ENCODE peak calls at places on chromosomes 7 and 10, in five cellular contexts. One of them, this sample, is unnamed.

GRCh38 chr7:128145191-128145590 is 95.9 kb upstream of the LEP start:
- DNase-seq in H9: no peak
- DNase-seq in breast epithelium: no peak
- DNase-seq in BE2C: no peak
- DNase-seq in heart left ventricle: no peak
- DNase-seq in this sample: no peak

GRCh38 chr10:113739031-113739430 is 12.5 kb upstream of the PLEKHS1 start:
- DNase-seq in H9: no peak
- DNase-seq in breast epithelium: no peak
- DNase-seq in BE2C: no peak
- DNase-seq in heart left ventricle: no peak
- DNase-seq in this sample: no peak

GRCh38 chr7:136134503-136134902 is 157.3 kb upstream of the MTPN start:
- DNase-seq in H9: peak
- DNase-seq in breast epithelium: no peak
- DNase-seq in BE2C: peak
- DNase-seq in heart left ventricle: no peak
- DNase-seq in this sample: peak

GRCh38 chr7:27138987-27139334 is 4.5 kb downstream of the HOXA5 start:
- DNase-seq in H9: no peak
- DNase-seq in breast epithelium: no peak
- DNase-seq in BE2C: no peak
- DNase-seq in heart left ventricle: no peak
- DNase-seq in this sample: no peak

GRCh38 chr10:79331709-79332108 is 15.6 kb upstream of the PPIF start:
- DNase-seq in H9: no peak
- DNase-seq in breast epithelium: no peak
- DNase-seq in BE2C: no peak
- DNase-seq in heart left ventricle: peak
- DNase-seq in this sample: peak

GRCh38 chr10:124722812-124723783 is 21.1 kb downstream of the FAM53B start:
- DNase-seq in H9: no peak
- DNase-seq in breast epithelium: no peak
- DNase-seq in BE2C: no peak
- DNase-seq in heart left ventricle: peak
- DNase-seq in this sample: no peak

GRCh38 chr7:123649956-123650355 is 5.7 kb upstream of the LMOD2 start:
- DNase-seq in H9: no peak
- DNase-seq in breast epithelium: no peak
- DNase-seq in BE2C: no peak
- DNase-seq in heart left ventricle: no peak
- DNase-seq in this sample: peak

GRCh38 chr7:132420527-132420926 is 155.7 kb downstream of the PLXNA4 start:
- DNase-seq in H9: no peak
- DNase-seq in breast epithelium: no peak
- DNase-seq in BE2C: no peak
- DNase-seq in heart left ventricle: no peak
- DNase-seq in this sample: peak

GRCh38 chr10:91880310-91880709 is 29.0 kb downstream of the FGFBP3 start:
- DNase-seq in H9: no peak
- DNase-seq in breast epithelium: no peak
- DNase-seq in BE2C: no peak
- DNase-seq in heart left ventricle: no peak
- DNase-seq in this sample: peak

GRCh38 chr10:114359041-114359952 is 45.0 kb downstream of the AFAP1L2 start:
- DNase-seq in H9: no peak
- DNase-seq in breast epithelium: no peak
- DNase-seq in BE2C: no peak
- DNase-seq in heart left ventricle: no peak
- DNase-seq in this sample: no peak

GRCh38 chr7:5523052-5523711 is 99.5 kb upstream of the TNRC18 start:
- DNase-seq in H9: peak
- DNase-seq in breast epithelium: no peak
- DNase-seq in BE2C: peak
- DNase-seq in heart left ventricle: peak
- DNase-seq in this sample: peak

GRCh38 chr10:60426425-60426824 is 36.8 kb upstream of the ANK3 start:
- DNase-seq in H9: no peak
- DNase-seq in breast epithelium: no peak
- DNase-seq in BE2C: no peak
- DNase-seq in heart left ventricle: no peak
- DNase-seq in this sample: peak

GRCh38 chr7:132580277-132580676 is 4.0 kb upstream of the PLXNA4 start:
- DNase-seq in H9: no peak
- DNase-seq in breast epithelium: no peak
- DNase-seq in BE2C: peak
- DNase-seq in heart left ventricle: no peak
- DNase-seq in this sample: no peak

GRCh38 chr7:118109607-118110006 is 74.4 kb upstream of the LSM8 start:
- DNase-seq in H9: no peak
- DNase-seq in breast epithelium: no peak
- DNase-seq in BE2C: no peak
- DNase-seq in heart left ventricle: no peak
- DNase-seq in this sample: no peak

GRCh38 chr10:101301111-101301731 is 52.7 kb upstream of the BTRC start:
- DNase-seq in H9: peak
- DNase-seq in breast epithelium: no peak
- DNase-seq in BE2C: peak
- DNase-seq in heart left ventricle: peak
- DNase-seq in this sample: peak

GRCh38 chr7:47418910-47419309 is 163.0 kb downstream of the TNS3 start:
- DNase-seq in H9: no peak
- DNase-seq in breast epithelium: no peak
- DNase-seq in BE2C: no peak
- DNase-seq in heart left ventricle: no peak
- DNase-seq in this sample: no peak

GRCh38 chr7:11625669-11626068 is 206.3 kb downstream of the THSD7A start:
- DNase-seq in H9: no peak
- DNase-seq in breast epithelium: no peak
- DNase-seq in BE2C: no peak
- DNase-seq in heart left ventricle: peak
- DNase-seq in this sample: peak

GRCh38 chr10:23779287-23779686 is 340.4 kb downstream of the OTUD1 start:
- DNase-seq in H9: no peak
- DNase-seq in breast epithelium: no peak
- DNase-seq in BE2C: no peak
- DNase-seq in heart left ventricle: no peak
- DNase-seq in this sample: no peak

GRCh38 chr7:144622751-144623150 is 213.1 kb downstream of the TPK1 start:
- DNase-seq in H9: no peak
- DNase-seq in breast epithelium: no peak
- DNase-seq in BE2C: no peak
- DNase-seq in heart left ventricle: no peak
- DNase-seq in this sample: no peak

GRCh38 chr10:15201589-15202300 is 33.3 kb upstream of the NMT2 start:
- DNase-seq in H9: no peak
- DNase-seq in breast epithelium: no peak
- DNase-seq in BE2C: no peak
- DNase-seq in heart left ventricle: no peak
- DNase-seq in this sample: peak

GRCh38 chr7:78140109-78140508 is 341.5 kb downstream of the PHTF2 start:
- DNase-seq in H9: no peak
- DNase-seq in breast epithelium: no peak
- DNase-seq in BE2C: no peak
- DNase-seq in heart left ventricle: no peak
- DNase-seq in this sample: no peak

GRCh38 chr7:137337902-137338301 is 5.6 kb downstream of the PTN start:
- DNase-seq in H9: no peak
- DNase-seq in breast epithelium: no peak
- DNase-seq in BE2C: no peak
- DNase-seq in heart left ventricle: no peak
- DNase-seq in this sample: no peak
- TF ChIP-seq CTCF in H9: peak
- TF ChIP-seq CTCF in breast epithelium: no peak
- TF ChIP-seq CTCF in BE2C: peak
- TF ChIP-seq CTCF in heart left ventricle: no peak
- TF ChIP-seq CTCF in this sample: no peak

DNA sequence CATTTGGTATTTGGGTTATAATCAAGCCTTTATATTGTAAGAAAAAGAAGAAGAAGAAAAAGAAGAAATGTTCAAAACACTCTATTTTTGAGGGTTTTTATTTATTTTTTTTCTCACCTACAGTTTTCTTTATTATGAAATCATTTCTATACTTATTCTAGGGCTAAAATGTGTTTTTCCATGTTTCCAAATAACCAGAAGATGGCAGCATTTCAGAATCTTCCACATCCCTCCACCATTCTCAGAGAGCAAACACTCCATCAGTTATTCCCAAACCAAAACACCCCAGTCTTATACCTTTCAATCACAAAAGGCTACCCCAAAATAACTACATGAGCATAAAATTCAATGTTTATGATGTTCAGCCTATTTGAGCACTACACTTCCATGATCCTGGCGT is 38.7 kb upstream of the PPP1R17 start:
- DNase-seq in H9: no peak
- DNase-seq in breast epithelium: no peak
- DNase-seq in BE2C: no peak
- DNase-seq in heart left ventricle: no peak
- DNase-seq in this sample: peak
- TF ChIP-seq CTCF in H9: peak
- TF ChIP-seq CTCF in breast epithelium: no peak
- TF ChIP-seq CTCF in BE2C: peak
- TF ChIP-seq CTCF in heart left ventricle: no peak
- TF ChIP-seq CTCF in this sample: no peak

GRCh38 chr10:54620352-54620751 is 180.7 kb downstream of the PCDH15 start:
- DNase-seq in H9: no peak
- DNase-seq in breast epithelium: no peak
- DNase-seq in BE2C: no peak
- DNase-seq in heart left ventricle: no peak
- DNase-seq in this sample: no peak
- TF ChIP-seq CTCF in H9: no peak
- TF ChIP-seq CTCF in breast epithelium: no peak
- TF ChIP-seq CTCF in BE2C: no peak
- TF ChIP-seq CTCF in heart left ventricle: no peak
- TF ChIP-seq CTCF in this sample: no peak

GRCh38 chr10:77603529-77603927 is 34.1 kb downstream of the KCNMA1 start:
- DNase-seq in H9: peak
- DNase-seq in breast epithelium: no peak
- DNase-seq in BE2C: peak
- DNase-seq in heart left ventricle: no peak
- DNase-seq in this sample: no peak

GRCh38 chr10:77606751-77607150 is 30.9 kb downstream of the KCNMA1 start:
- DNase-seq in H9: no peak
- DNase-seq in breast epithelium: peak
- DNase-seq in BE2C: no peak
- DNase-seq in heart left ventricle: no peak
- DNase-seq in this sample: no peak

GRCh38 chr10:77604063-77604462 is 33.5 kb downstream of the KCNMA1 start:
- DNase-seq in H9: no peak
- DNase-seq in breast epithelium: no peak
- DNase-seq in BE2C: no peak
- DNase-seq in heart left ventricle: no peak
- DNase-seq in this sample: no peak

GRCh38 chr10:77604941-77605351 is 32.7 kb downstream of the KCNMA1 start:
- DNase-seq in H9: no peak
- DNase-seq in breast epithelium: no peak
- DNase-seq in BE2C: no peak
- DNase-seq in heart left ventricle: no peak
- DNase-seq in this sample: no peak

GRCh38 chr10:77605466-77605865 is 32.1 kb downstream of the KCNMA1 start:
- DNase-seq in H9: peak
- DNase-seq in breast epithelium: no peak
- DNase-seq in BE2C: peak
- DNase-seq in heart left ventricle: no peak
- DNase-seq in this sample: no peak
- TF ChIP-seq CTCF in H9: peak
- TF ChIP-seq CTCF in breast epithelium: no peak
- TF ChIP-seq CTCF in BE2C: peak
- TF ChIP-seq CTCF in heart left ventricle: no peak
- TF ChIP-seq CTCF in this sample: no peak